ENCODE peak calls at places on chromosomes 13 and 19, in five cellular contexts. J is LNCaP clone FGC, A is stomach, G is heart left ventricle, X is HFF-Myc. P is an unnamed sample.

GRCh38 chr13:28582225-28582891 is 76.6 kb upstream of the POMP start:
- DNase-seq in A (no peak), X (no peak), J (no peak), G (no peak), P (no peak)

GRCh38 chr19:13396256-13397080 is 109.8 kb downstream of the CACNA1A start:
- DNase-seq in G (no peak), A (no peak), J (peak; percentile 10), X (peak; percentile 47), P (no peak)

GRCh38 chr13:67554746-67555452 is 324.8 kb upstream of the PCDH9 start:
- DNase-seq in X (no peak), G (no peak), J (no peak), A (no peak), P (no peak)

GRCh38 chr19:3687774-3688706 is 12.2 kb downstream of the PIP5K1C start:
- DNase-seq in A (peak; percentile 67), J (no peak), G (no peak), X (no peak), P (no peak)

GRCh38 chr13:113553541-113554332 is 30.8 kb upstream of the TFDP1 start:
- DNase-seq in J (no peak), X (no peak), G (no peak), A (peak; percentile 22), P (no peak)

GRCh38 chr13:47611664-47612288 is 389.3 kb downstream of the SUCLA2 start:
- DNase-seq in A (no peak), G (no peak), J (no peak), X (no peak), P (no peak)

GRCh38 chr19:37519890-37520289 is 13.2 kb downstream of the ZNF793 start:
- DNase-seq in A (no peak), J (no peak), G (no peak), X (no peak), P (no peak)

GRCh38 chr13:65834897-65835296 is 1395.2 kb downstream of the PCDH9 start:
- DNase-seq in G (no peak), X (no peak), J (no peak), A (no peak), P (no peak)

GRCh38 chr19:20664917-20665781 is 3.8 kb upstream of the ZNF626 start:
- DNase-seq in X (no peak), A (no peak), G (no peak), J (no peak), P (no peak)

GRCh38 chr19:53892981-53893325 is 11.0 kb downstream of the PRKCG start:
- DNase-seq in G (no peak), A (no peak), J (no peak), X (no peak), P (no peak)

GRCh38 chr13:113545455-113545930 is 39.1 kb upstream of the TFDP1 start:
- DNase-seq in G (peak; percentile 41), J (no peak), X (peak; percentile 11), A (no peak), P (no peak)

GRCh38 chr19:55275851-55276719 is 3.8 kb downstream of the HSPBP1 start:
- DNase-seq in A (no peak), X (no peak), G (no peak), J (no peak), P (no peak)

GRCh38 chr19:49413348-49413747 is 9.9 kb downstream of the PTH2 start:
- DNase-seq in J (no peak), A (no peak), G (no peak), X (no peak), P (no peak)

GRCh38 chr13:66210677-66211076 is 1019.5 kb downstream of the PCDH9 start:
- DNase-seq in J (no peak), A (no peak), G (no peak), X (peak; percentile 12), P (peak; percentile 85)

GRCh38 chr19:6271721-6272410 is 7.9 kb downstream of the MLLT1 start:
- DNase-seq in A (peak; percentile 68), G (peak; percentile 94), X (no peak), J (no peak), P (no peak)

GRCh38 chr19:47512183-47512947 is 2.5 kb downstream of the NAPA start:
- DNase-seq in A (peak; percentile 83), J (peak; percentile 50), X (no peak), G (no peak), P (no peak)

GRCh38 chr19:21908066-21908465 is 72.1 kb upstream of the ZNF43 start:
- DNase-seq in A (no peak), J (no peak), G (no peak), X (no peak), P (no peak)

GRCh38 chr13:50805805-50806204 is 37.7 kb downstream of the DLEU7 start:
- DNase-seq in X (no peak), G (no peak), A (no peak), J (no peak), P (no peak)

GRCh38 chr13:94674609-94675348 is 37.6 kb downstream of the SOX21 start:
- DNase-seq in X (no peak), A (peak; percentile 67), G (no peak), J (peak; percentile 4), P (no peak)
- TF ChIP-seq CTCF in X (peak; percentile 81), A (peak; percentile 9), G (peak; percentile 60), J (peak; percentile 64), P (peak; percentile 62)

GRCh38 chr19:35848919-35849505 is 3.3 kb downstream of the NPHS1 start:
- DNase-seq in G (no peak), A (no peak), X (no peak), J (no peak), P (no peak)

GRCh38 chr19:35853038-35853756 is 893 bp upstream of the NPHS1 start:
- DNase-seq in J (no peak), X (no peak), G (no peak), A (no peak), P (no peak)

GRCh38 chr19:35848486-35848885 is 3.8 kb downstream of the NPHS1 start:
- DNase-seq in A (no peak), J (no peak), X (no peak), G (no peak), P (no peak)

GRCh38 chr19:35851213-35852028 is 883 bp downstream of the NPHS1 start:
- DNase-seq in X (no peak), J (no peak), G (no peak), A (no peak), P (no peak)

DNA sequence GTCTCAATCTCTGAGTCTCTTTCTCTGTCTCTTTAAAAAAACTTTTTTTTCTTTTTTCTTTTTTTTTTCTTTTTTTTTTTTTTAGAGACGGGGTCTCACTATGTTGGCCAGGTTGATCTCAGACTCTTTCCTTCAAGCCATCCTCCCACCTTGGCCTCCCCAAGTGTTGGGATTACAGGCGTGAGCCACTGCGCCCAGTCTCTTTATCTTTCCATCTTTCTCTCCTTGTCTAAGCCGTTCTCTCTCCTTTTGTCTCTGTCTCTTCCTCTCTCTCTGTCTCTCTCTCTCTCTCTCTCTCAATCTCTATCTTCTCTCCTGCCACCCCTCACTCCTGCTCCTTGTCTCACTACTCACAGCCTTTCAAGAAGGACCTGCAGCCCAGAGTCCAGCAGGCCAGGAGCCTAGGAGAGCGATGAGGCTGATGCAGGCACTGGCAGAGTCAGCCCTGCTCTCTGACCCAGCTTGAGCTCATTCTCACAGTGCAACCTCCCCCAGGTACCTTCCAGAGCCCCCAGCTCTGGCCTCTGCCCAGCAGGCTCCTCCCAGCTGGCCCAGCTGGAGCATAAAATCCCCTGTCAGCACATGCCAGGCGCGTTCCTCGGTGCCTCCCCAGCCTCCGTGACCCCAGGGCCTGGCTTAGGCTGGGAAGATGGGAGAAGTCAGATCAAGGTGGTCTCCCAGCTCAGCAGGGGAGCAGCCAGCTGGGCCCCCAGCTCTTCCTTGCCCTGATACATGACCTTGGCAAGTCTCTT is at the start of gene NPHS1:
- DNase-seq in J (no peak), X (no peak), G (no peak), A (no peak), P (no peak)
- H3K4me3 ChIP-seq in J (no peak within 1 kb of the TSS), X (no peak within 1 kb of the TSS), G (no peak within 1 kb of the TSS), A (no peak within 1 kb of the TSS), P (no peak within 1 kb of the TSS)

GRCh38 chr13:33757713-33758112 is 60.2 kb upstream of the RFC3 start:
- DNase-seq in A (no peak), G (no peak), J (no peak), X (no peak), P (no peak)

GRCh38 chr13:33763021-33763420 is 54.9 kb upstream of the RFC3 start:
- DNase-seq in J (no peak), A (no peak), G (no peak), X (no peak), P (no peak)

GRCh38 chr13:33758113-33758512 is 59.8 kb upstream of the RFC3 start:
- DNase-seq in J (no peak), A (no peak), G (no peak), X (no peak), P (no peak)

GRCh38 chr13:33764716-33765115 is 53.2 kb upstream of the RFC3 start:
- DNase-seq in J (no peak), G (no peak), X (no peak), A (no peak), P (no peak)

GRCh38 chr13:33761744-33762143 is 56.2 kb upstream of the RFC3 start:
- DNase-seq in A (no peak), J (peak; percentile 61), X (no peak), G (no peak), P (no peak)
- TF ChIP-seq CTCF in A (no peak), J (peak; percentile 37), X (peak; percentile 30), G (no peak), P (no peak)

GRCh38 chr13:80244574-80244973 is 96.4 kb downstream of the SPRY2 start:
- DNase-seq in G (no peak), A (no peak), J (no peak), X (no peak), P (no peak)
- H3K4me3 ChIP-seq in G (no peak overlapping the region), A (no peak overlapping the region), J (no peak overlapping the region), X (no peak overlapping the region), P (no peak overlapping the region)

GRCh38 chr19:33766623-33767022 is 30.0 kb upstream of the KCTD15 start:
- DNase-seq in J (no peak), X (no peak), A (no peak), G (no peak), P (no peak)

GRCh38 chr19:33769208-33769607 is 27.5 kb upstream of the KCTD15 start:
- DNase-seq in A (no peak), J (no peak), X (no peak), G (no peak), P (no peak)

GRCh38 chr19:33771308-33772101 is 25.2 kb upstream of the KCTD15 start:
- DNase-seq in J (peak; percentile 22), X (no peak), A (peak; percentile 76), G (peak; percentile 86), P (no peak)

GRCh38 chr19:33770107-33770506 is 26.6 kb upstream of the KCTD15 start:
- DNase-seq in X (no peak), A (no peak), G (no peak), J (no peak), P (no peak)

GRCh38 chr19:33767898-33768413 is 28.7 kb upstream of the KCTD15 start:
- DNase-seq in X (no peak), J (no peak), G (no peak), A (no peak), P (no peak)
- TF ChIP-seq CTCF in X (peak; percentile 38), J (peak; percentile 43), G (no peak), A (no peak), P (no peak)

P was measured in AG04449.